ENCODE peak calls at places on chromosome 21, in six cellular contexts. One of them, this sample, is unnamed.

GRCh38 chr21:39114871-39115658 is 68.2 kb downstream of the PSMG1 start:
- DNase-seq in neural crest cell: no peak
- DNase-seq in EH: peak
- DNase-seq in RWPE1: no peak
- DNase-seq in hepatic stellate cell: peak
- DNase-seq in pancreas: peak
- DNase-seq in this sample: no peak

GRCh38 chr21:29658177-29658933 is 281.4 kb downstream of the GRIK1 start:
- DNase-seq in hepatic stellate cell: no peak
- DNase-seq in RWPE1: no peak
- DNase-seq in pancreas: no peak
- DNase-seq in neural crest cell: no peak
- DNase-seq in EH: no peak
- DNase-seq in this sample: no peak

GRCh38 chr21:22889445-22889844 is 1891.2 kb downstream of the NCAM2 start:
- DNase-seq in neural crest cell: no peak
- DNase-seq in pancreas: no peak
- DNase-seq in hepatic stellate cell: no peak
- DNase-seq in RWPE1: no peak
- DNase-seq in EH: no peak
- DNase-seq in this sample: no peak

GRCh38 chr21:44695176-44695575 is 1.8 kb upstream of the KRTAP10-12 start:
- DNase-seq in pancreas: no peak
- DNase-seq in RWPE1: no peak
- DNase-seq in EH: no peak
- DNase-seq in hepatic stellate cell: no peak
- DNase-seq in neural crest cell: no peak
- DNase-seq in this sample: no peak

GRCh38 chr21:32886339-32886738 is 114.8 kb upstream of the PAXBP1 start:
- DNase-seq in hepatic stellate cell: no peak
- DNase-seq in pancreas: no peak
- DNase-seq in EH: peak
- DNase-seq in RWPE1: no peak
- DNase-seq in neural crest cell: no peak
- DNase-seq in this sample: peak

GRCh38 chr21:45655071-45655470 is 11.5 kb downstream of the PCBP3 start:
- DNase-seq in pancreas: no peak
- DNase-seq in neural crest cell: no peak
- DNase-seq in RWPE1: no peak
- DNase-seq in EH: peak
- DNase-seq in hepatic stellate cell: no peak
- DNase-seq in this sample: no peak

GRCh38 chr21:16323586-16323985 is 593.8 kb downstream of the USP25 start:
- DNase-seq in pancreas: no peak
- DNase-seq in RWPE1: no peak
- DNase-seq in hepatic stellate cell: no peak
- DNase-seq in EH: peak
- DNase-seq in neural crest cell: no peak
- DNase-seq in this sample: no peak

GRCh38 chr21:38979271-38980196 is 173.8 kb downstream of the ETS2 start:
- DNase-seq in RWPE1: no peak
- DNase-seq in hepatic stellate cell: peak
- DNase-seq in EH: peak
- DNase-seq in pancreas: no peak
- DNase-seq in neural crest cell: no peak
- DNase-seq in this sample: peak

GRCh38 chr21:39083377-39084008 is 99.8 kb downstream of the PSMG1 start:
- DNase-seq in neural crest cell: no peak
- DNase-seq in RWPE1: peak
- DNase-seq in hepatic stellate cell: no peak
- DNase-seq in pancreas: no peak
- DNase-seq in EH: no peak
- DNase-seq in this sample: no peak

GRCh38 chr21:43600642-43601397 is 58.5 kb downstream of the HSF2BP start:
- DNase-seq in EH: peak
- DNase-seq in hepatic stellate cell: peak
- DNase-seq in pancreas: no peak
- DNase-seq in RWPE1: peak
- DNase-seq in neural crest cell: no peak
- DNase-seq in this sample: no peak

GRCh38 chr21:39208624-39209333 is 25.5 kb upstream of the PSMG1 start:
- DNase-seq in neural crest cell: no peak
- DNase-seq in RWPE1: no peak
- DNase-seq in pancreas: no peak
- DNase-seq in EH: no peak
- DNase-seq in hepatic stellate cell: no peak
- DNase-seq in this sample: no peak

GRCh38 chr21:42209801-42210479 is 9.0 kb upstream of the ABCG1 start:
- DNase-seq in pancreas: no peak
- DNase-seq in RWPE1: no peak
- DNase-seq in neural crest cell: no peak
- DNase-seq in hepatic stellate cell: no peak
- DNase-seq in EH: peak
- DNase-seq in this sample: no peak

GRCh38 chr21:33976082-33976979 is 60.7 kb upstream of the ATP5PO start:
- DNase-seq in EH: peak
- DNase-seq in pancreas: no peak
- DNase-seq in hepatic stellate cell: peak
- DNase-seq in RWPE1: peak
- DNase-seq in neural crest cell: no peak
- DNase-seq in this sample: peak